ENCODE peak calls at places on chromosome 1, in six cellular contexts. J is body of pancreas, L is uterus, U is H54, S is IMR-90, H is prostate gland. N is an unnamed sample.

GRCh38 chr1:101200513-101200912 is 36.3 kb upstream of the S1PR1 start:
- DNase-seq in J (no peak), L (no peak), U (peak; percentile 59), S (peak; percentile 93), H (no peak), N (no peak)

GRCh38 chr1:183648042-183648441 is 5.1 kb downstream of the APOBEC4 start:
- DNase-seq in J (no peak), L (no peak), U (no peak), S (no peak), H (no peak), N (no peak)

GRCh38 chr1:182146286-182146685 is 84.8 kb upstream of the ZNF648 start:
- DNase-seq in J (peak; percentile 79), L (no peak), U (no peak), S (no peak), H (peak; percentile 79), N (no peak)

GRCh38 chr1:94713472-94714141 is 106.5 kb upstream of the SLC44A3 start:
- DNase-seq in J (peak; percentile 52), L (peak; percentile 94), U (peak; percentile 83), S (peak; percentile 99), H (peak; percentile 37), N (peak; percentile 89)

GRCh38 chr1:98398092-98398491 is 263.4 kb upstream of the SNX7 start:
- DNase-seq in J (no peak), L (no peak), U (no peak), S (no peak), H (no peak), N (no peak)

GRCh38 chr1:116243673-116244101 is 129.4 kb upstream of the ATP1A1 start:
- DNase-seq in J (no peak), L (no peak), U (no peak), S (no peak), H (peak; percentile 13), N (no peak)

GRCh38 chr1:66729130-66729922 is 22.9 kb upstream of the DYNLT5 start:
- DNase-seq in J (no peak), L (no peak), U (no peak), S (no peak), H (no peak), N (no peak)

GRCh38 chr1:245465666-245466065 is 310.9 kb downstream of the KIF26B start:
- DNase-seq in J (no peak), L (no peak), U (no peak), S (no peak), H (no peak), N (no peak)

GRCh38 chr1:41695118-41695517 is 210.6 kb upstream of the EDN2 start:
- DNase-seq in J (peak; percentile 52), L (no peak), U (no peak), S (no peak), H (peak; percentile 50), N (no peak)

GRCh38 chr1:205729945-205730610 is 19.9 kb downstream of the NUCKS1 start:
- DNase-seq in J (no peak), L (no peak), U (no peak), S (peak; percentile 26), H (no peak), N (no peak)

DNA sequence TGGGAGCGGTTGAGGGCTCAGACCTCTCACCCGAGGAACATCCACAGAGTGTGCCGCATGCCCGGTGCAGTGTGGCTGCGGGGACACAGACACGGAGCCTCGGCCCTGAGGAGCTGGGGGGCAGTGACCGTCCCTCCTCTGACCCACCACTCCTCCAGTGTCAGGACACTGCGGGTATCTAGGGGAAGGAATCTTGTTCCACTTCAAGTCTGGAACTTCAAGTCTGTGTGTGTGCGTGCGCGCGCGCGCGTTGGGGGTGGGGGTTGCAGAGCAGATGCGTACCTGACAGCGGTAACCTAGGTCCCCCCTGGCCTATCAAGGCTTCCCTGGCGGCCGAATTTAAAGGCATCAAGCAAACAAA is 17.3 kb downstream of the PCSK9 start:
- DNase-seq in J (no peak), L (no peak), U (no peak), S (no peak), H (no peak), N (no peak)
- TF ChIP-seq POLR2A in J (no peak), L (no peak), U (no peak), S (no peak), H (no peak), N (no peak)

DNA sequence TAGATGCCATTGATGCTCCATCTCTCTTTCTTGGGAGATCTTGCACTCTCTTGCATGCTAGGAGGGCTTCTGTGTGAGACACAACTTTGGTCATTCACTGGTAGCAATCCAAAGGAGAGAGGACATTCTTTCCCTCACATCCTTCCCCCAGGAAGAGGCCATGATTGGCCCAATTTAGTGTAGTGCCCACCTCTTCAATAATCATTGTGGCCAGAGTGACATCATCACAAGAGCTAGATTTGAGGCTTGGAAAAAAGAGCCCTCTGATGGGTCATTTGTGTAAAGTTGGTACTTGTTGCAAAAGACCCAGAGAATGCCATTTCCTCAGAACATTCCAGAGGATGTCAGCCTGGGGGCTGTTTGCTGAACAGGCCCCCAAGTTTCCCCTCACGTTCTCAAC is 30.2 kb downstream of the S100A6 start:
- DNase-seq in J (no peak), L (no peak), U (no peak), S (peak; percentile 26), H (no peak), N (no peak)
- TF ChIP-seq POLR2A in J (no peak), L (no peak), U (no peak), S (no peak), H (no peak), N (no peak)

GRCh38 chr1:92958203-92958970 is 2.9 kb downstream of the DIPK1A start:
- DNase-seq in J (no peak), L (no peak), U (no peak), S (no peak), H (no peak), N (no peak)

GRCh38 chr1:92953491-92953890 is 7.8 kb downstream of the DIPK1A start:
- DNase-seq in J (no peak), L (no peak), U (no peak), S (no peak), H (no peak), N (no peak)

GRCh38 chr1:92952714-92953113 is 8.5 kb downstream of the DIPK1A start:
- DNase-seq in J (no peak), L (no peak), U (no peak), S (no peak), H (no peak), N (no peak)

GRCh38 chr1:92957020-92957734 is 4.1 kb downstream of the DIPK1A start:
- DNase-seq in J (no peak), L (no peak), U (no peak), S (no peak), H (no peak), N (no peak)

DNA sequence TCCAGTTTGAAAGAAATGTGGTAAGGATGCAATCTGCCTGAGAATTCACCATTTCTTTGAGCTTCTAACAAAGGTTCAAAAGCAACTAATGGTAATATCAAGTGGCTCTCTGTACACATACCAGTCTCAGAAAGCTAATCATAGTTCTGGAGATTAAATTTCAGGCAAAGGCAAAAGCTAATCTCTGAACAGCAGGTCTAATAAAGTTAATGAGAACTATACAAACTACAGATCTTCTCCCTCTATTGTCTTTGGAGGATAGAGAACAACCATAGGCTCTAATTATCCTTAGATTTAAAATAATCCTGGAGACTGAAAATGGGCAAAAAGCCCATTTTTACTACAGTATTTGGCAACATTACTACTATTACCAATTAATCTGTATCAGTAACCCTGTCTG is 5.0 kb downstream of the DIPK1A start:
- DNase-seq in J (no peak), L (no peak), U (no peak), S (no peak), H (no peak), N (no peak)
- TF ChIP-seq POLR2A in J (no peak), L (no peak), U (no peak), S (no peak), H (no peak), N (no peak)

GRCh38 chr1:92870591-92870990 is 38.8 kb downstream of the RPL5 start:
- DNase-seq in J (no peak), L (no peak), U (no peak), S (no peak), H (no peak), N (no peak)
- TF ChIP-seq POLR2A in J (no peak), L (no peak), U (no peak), S (no peak), H (no peak), N (no peak)

DNA sequence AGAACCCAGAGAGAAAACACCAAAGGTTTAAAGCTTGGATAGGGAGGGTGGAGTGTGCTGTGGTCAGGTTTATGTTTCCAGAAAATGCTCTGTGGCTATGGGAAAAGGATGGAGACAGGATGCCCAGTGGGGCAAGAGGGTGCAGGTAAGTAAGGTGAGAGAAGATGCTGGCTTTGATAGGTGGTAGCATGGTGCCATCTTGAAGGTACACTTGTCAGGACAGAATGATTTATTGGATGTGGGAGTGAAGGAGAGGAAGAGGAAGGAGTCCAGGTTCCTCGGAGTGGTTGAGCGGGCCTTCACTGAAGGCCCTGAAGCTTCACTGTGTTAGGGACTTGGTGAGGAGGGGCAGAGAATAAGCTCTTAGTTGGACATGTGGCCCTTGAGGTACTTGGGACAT is 3.6 kb downstream of the PTPRF start:
- DNase-seq in J (no peak), L (no peak), U (no peak), S (no peak), H (no peak), N (no peak)
- TF ChIP-seq POLR2A in J (no peak), L (no peak), U (no peak), S (no peak), H (no peak), N (no peak)

GRCh38 chr1:16903054-16903453 is 7.3 kb downstream of the RNU1-2 start:
- DNase-seq in J (no peak), L (no peak), U (no peak), S (peak; percentile 71), H (no peak), N (no peak)

GRCh38 chr1:16905112-16905855 is 9.5 kb downstream of the RNU1-2 start:
- DNase-seq in J (peak; percentile 57), L (no peak), U (peak; percentile 63), S (peak; percentile 96), H (no peak), N (no peak)

GRCh38 chr1:16903458-16903796 is 7.6 kb downstream of the RNU1-2 start:
- DNase-seq in J (no peak), L (no peak), U (no peak), S (no peak), H (no peak), N (no peak)

GRCh38 chr1:16905856-16906702 is 10.3 kb downstream of the RNU1-2 start:
- DNase-seq in J (no peak), L (no peak), U (no peak), S (peak; percentile 56), H (no peak), N (no peak)

DNA sequence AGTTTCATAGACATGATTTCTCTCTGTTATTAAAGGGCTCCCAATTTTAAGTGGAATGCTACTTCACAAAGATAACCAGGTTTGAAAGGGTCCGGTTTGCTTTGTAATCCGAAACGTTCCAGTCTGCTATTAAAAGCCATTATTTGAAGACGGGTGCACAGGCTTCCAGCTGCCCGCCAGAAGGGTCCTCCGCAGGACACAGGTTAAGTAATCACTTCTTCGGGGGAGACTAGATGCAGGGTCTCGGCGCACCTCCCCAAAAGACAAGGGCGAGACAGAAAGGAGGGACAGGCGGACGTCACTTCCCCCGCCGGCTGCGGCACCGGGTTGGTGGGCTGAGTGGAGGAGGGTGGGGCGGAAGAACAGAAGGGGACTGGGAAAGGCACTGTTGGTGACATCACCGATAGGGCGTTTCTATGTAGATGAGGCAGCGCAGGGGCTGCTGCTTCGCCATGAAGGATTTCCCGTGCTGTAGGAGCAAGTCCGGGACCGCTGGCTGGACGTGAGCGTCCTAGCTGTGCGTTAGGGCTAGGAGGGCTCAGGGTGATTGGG is 8.9 kb downstream of the RNU1-2 start:
- DNase-seq in J (peak; percentile 99), L (peak; percentile 100), U (peak; percentile 94), S (peak; percentile 100), H (peak; percentile 100), N (peak; percentile 100)
- TF ChIP-seq POLR2A in J (no peak), L (peak; percentile 94), U (peak; percentile 55), S (no peak), H (peak; percentile 95), N (peak; percentile 97)

GRCh38 chr1:89821322-89822108 is 683 bp downstream of the LRRC8D start:
- DNase-seq in J (peak; percentile 56), L (no peak), U (peak; percentile 63), S (peak; percentile 22), H (peak; percentile 8), N (no peak)
- TF ChIP-seq POLR2A in J (no peak), L (no peak), U (no peak), S (no peak), H (no peak), N (no peak)